ENCODE peak calls at places on chromosomes 7 and 10, in four cellular contexts. One of them, this sample, is unnamed.

GRCh38 chr7:90225181-90225580 is 13.6 kb downstream of the STEAP2 start:
- DNase-seq in ACHN: no peak
- DNase-seq in effector memory CD4-positive, alpha-beta T cell: no peak
- DNase-seq in NCI-H1092 treated with DMSO at 0.1 percent for 48 hours: no peak
- DNase-seq in this sample: no peak

GRCh38 chr7:156897673-156898072 is 4.7 kb upstream of the LMBR1 start:
- DNase-seq in effector memory CD4-positive, alpha-beta T cell: no peak
- DNase-seq in NCI-H1092 treated with DMSO at 0.1 percent for 48 hours: no peak
- DNase-seq in ACHN: peak; percentile 98
- DNase-seq in this sample: peak; percentile 24

GRCh38 chr7:131173148-131173890 is 154.4 kb upstream of the MKLN1 start:
- DNase-seq in ACHN: no peak
- DNase-seq in effector memory CD4-positive, alpha-beta T cell: no peak
- DNase-seq in NCI-H1092 treated with DMSO at 0.1 percent for 48 hours: no peak
- DNase-seq in this sample: no peak

GRCh38 chr10:113880236-113880635 is 25.8 kb downstream of the NHLRC2 start:
- DNase-seq in effector memory CD4-positive, alpha-beta T cell: no peak
- DNase-seq in NCI-H1092 treated with DMSO at 0.1 percent for 48 hours: no peak
- DNase-seq in ACHN: peak; percentile 77
- DNase-seq in this sample: no peak

GRCh38 chr7:129271500-129272355 is 46.9 kb downstream of the AHCYL2 start:
- DNase-seq in NCI-H1092 treated with DMSO at 0.1 percent for 48 hours: peak; percentile 15
- DNase-seq in ACHN: peak; percentile 70
- DNase-seq in effector memory CD4-positive, alpha-beta T cell: peak; percentile 12
- DNase-seq in this sample: peak; percentile 90

GRCh38 chr7:43758861-43759683 is 592 bp downstream of the BLVRA start:
- DNase-seq in NCI-H1092 treated with DMSO at 0.1 percent for 48 hours: no peak
- DNase-seq in effector memory CD4-positive, alpha-beta T cell: peak; percentile 6
- DNase-seq in ACHN: peak; percentile 57
- DNase-seq in this sample: peak; percentile 71

GRCh38 chr10:127565583-127565982 is 16.5 kb downstream of the NPS start:
- DNase-seq in ACHN: no peak
- DNase-seq in effector memory CD4-positive, alpha-beta T cell: no peak
- DNase-seq in NCI-H1092 treated with DMSO at 0.1 percent for 48 hours: no peak
- DNase-seq in this sample: no peak

GRCh38 chr10:21069278-21069677 is 172.2 kb upstream of the NEBL start:
- DNase-seq in NCI-H1092 treated with DMSO at 0.1 percent for 48 hours: no peak
- DNase-seq in ACHN: no peak
- DNase-seq in effector memory CD4-positive, alpha-beta T cell: no peak
- DNase-seq in this sample: no peak

GRCh38 chr7:80312139-80312661 is 177.6 kb downstream of the GNAI1 start:
- DNase-seq in ACHN: no peak
- DNase-seq in NCI-H1092 treated with DMSO at 0.1 percent for 48 hours: peak; percentile 74
- DNase-seq in effector memory CD4-positive, alpha-beta T cell: no peak
- DNase-seq in this sample: peak; percentile 27

GRCh38 chr7:12729112-12729511 is 41.7 kb downstream of the ARL4A start:
- DNase-seq in effector memory CD4-positive, alpha-beta T cell: no peak
- DNase-seq in ACHN: no peak
- DNase-seq in NCI-H1092 treated with DMSO at 0.1 percent for 48 hours: peak; percentile 97
- DNase-seq in this sample: peak; percentile 81

GRCh38 chr7:77570330-77571011 is 33.4 kb downstream of the PTPN12 start:
- DNase-seq in effector memory CD4-positive, alpha-beta T cell: no peak
- DNase-seq in NCI-H1092 treated with DMSO at 0.1 percent for 48 hours: no peak
- DNase-seq in ACHN: peak; percentile 66
- DNase-seq in this sample: no peak

GRCh38 chr7:876972-877311 is 588 bp downstream of the GET4 start:
- DNase-seq in ACHN: peak; percentile 49
- DNase-seq in NCI-H1092 treated with DMSO at 0.1 percent for 48 hours: no peak
- DNase-seq in effector memory CD4-positive, alpha-beta T cell: no peak
- DNase-seq in this sample: no peak

GRCh38 chr7:64882341-64883112 is 20.5 kb upstream of the ZNF273 start:
- DNase-seq in ACHN: no peak
- DNase-seq in effector memory CD4-positive, alpha-beta T cell: no peak
- DNase-seq in NCI-H1092 treated with DMSO at 0.1 percent for 48 hours: no peak
- DNase-seq in this sample: peak; percentile 83

GRCh38 chr10:22736134-22736533 is 21.8 kb upstream of the PIP4K2A start:
- DNase-seq in ACHN: no peak
- DNase-seq in effector memory CD4-positive, alpha-beta T cell: no peak
- DNase-seq in NCI-H1092 treated with DMSO at 0.1 percent for 48 hours: no peak
- DNase-seq in this sample: no peak

GRCh38 chr7:920351-921070 is 34.0 kb downstream of the ADAP1 start:
- DNase-seq in NCI-H1092 treated with DMSO at 0.1 percent for 48 hours: no peak
- DNase-seq in ACHN: no peak
- DNase-seq in effector memory CD4-positive, alpha-beta T cell: no peak
- DNase-seq in this sample: no peak

GRCh38 chr7:116785851-116786250 is 76.5 kb upstream of the CAPZA2 start:
- DNase-seq in effector memory CD4-positive, alpha-beta T cell: no peak
- DNase-seq in NCI-H1092 treated with DMSO at 0.1 percent for 48 hours: no peak
- DNase-seq in ACHN: no peak
- DNase-seq in this sample: no peak

GRCh38 chr10:75023074-75023473 is 88.4 kb upstream of the SAMD8 start:
- DNase-seq in ACHN: no peak
- DNase-seq in effector memory CD4-positive, alpha-beta T cell: no peak
- DNase-seq in NCI-H1092 treated with DMSO at 0.1 percent for 48 hours: no peak
- DNase-seq in this sample: no peak

GRCh38 chr7:128867842-128868623 is 5.4 kb downstream of the ATP6V1F start:
- DNase-seq in effector memory CD4-positive, alpha-beta T cell: no peak
- DNase-seq in NCI-H1092 treated with DMSO at 0.1 percent for 48 hours: peak; percentile 54
- DNase-seq in ACHN: no peak
- DNase-seq in this sample: peak; percentile 57

GRCh38 chr7:52959336-52959735 is 76.1 kb upstream of the POM121L12 start:
- DNase-seq in effector memory CD4-positive, alpha-beta T cell: no peak
- DNase-seq in NCI-H1092 treated with DMSO at 0.1 percent for 48 hours: no peak
- DNase-seq in ACHN: no peak
- DNase-seq in this sample: no peak

GRCh38 chr7:83936056-83936703 is 258.4 kb downstream of the SEMA3A start:
- DNase-seq in NCI-H1092 treated with DMSO at 0.1 percent for 48 hours: peak; percentile 47
- DNase-seq in effector memory CD4-positive, alpha-beta T cell: no peak
- DNase-seq in ACHN: peak; percentile 83
- DNase-seq in this sample: peak; percentile 87

GRCh38 chr10:34739915-34740314 is 75.2 kb downstream of the PARD3 start:
- DNase-seq in effector memory CD4-positive, alpha-beta T cell: no peak
- DNase-seq in ACHN: peak; percentile 53
- DNase-seq in NCI-H1092 treated with DMSO at 0.1 percent for 48 hours: peak; percentile 85
- DNase-seq in this sample: peak; percentile 96

GRCh38 chr10:65340340-65340739 is 1585.5 kb upstream of the LRRTM3 start:
- DNase-seq in ACHN: no peak
- DNase-seq in NCI-H1092 treated with DMSO at 0.1 percent for 48 hours: no peak
- DNase-seq in effector memory CD4-positive, alpha-beta T cell: no peak
- DNase-seq in this sample: no peak

GRCh38 chr7:110988890-110989501 is 101.9 kb upstream of the LRRN3 start:
- DNase-seq in ACHN: no peak
- DNase-seq in NCI-H1092 treated with DMSO at 0.1 percent for 48 hours: no peak
- DNase-seq in effector memory CD4-positive, alpha-beta T cell: no peak
- DNase-seq in this sample: no peak

GRCh38 chr10:118692911-118693310 is 61.9 kb downstream of the CACUL1 start:
- DNase-seq in NCI-H1092 treated with DMSO at 0.1 percent for 48 hours: no peak
- DNase-seq in ACHN: peak; percentile 25
- DNase-seq in effector memory CD4-positive, alpha-beta T cell: no peak
- DNase-seq in this sample: no peak

GRCh38 chr7:156651472-156651871 is 10.9 kb downstream of the RNF32 start:
- DNase-seq in effector memory CD4-positive, alpha-beta T cell: no peak
- DNase-seq in NCI-H1092 treated with DMSO at 0.1 percent for 48 hours: no peak
- DNase-seq in ACHN: no peak
- DNase-seq in this sample: no peak

GRCh38 chr10:26432938-26433337 is 5.2 kb upstream of the APBB1IP start:
- DNase-seq in NCI-H1092 treated with DMSO at 0.1 percent for 48 hours: no peak
- DNase-seq in effector memory CD4-positive, alpha-beta T cell: no peak
- DNase-seq in ACHN: no peak
- DNase-seq in this sample: no peak

GRCh38 chr10:3105166-3105565 is 37.8 kb downstream of the PFKP start:
- DNase-seq in ACHN: no peak
- DNase-seq in NCI-H1092 treated with DMSO at 0.1 percent for 48 hours: no peak
- DNase-seq in effector memory CD4-positive, alpha-beta T cell: no peak
- DNase-seq in this sample: no peak

This sample was measured in GM23338.